ENCODE peak calls at places on chromosomes 12 and 14, in five cellular contexts. A is GM03348; J is kidney tubule cell; E is stimulated activated CD8-positive, alpha-beta memory T cell treated with anti-CD3 and anti-CD28 coated beads, Interleukin-7, amount 100 ng/mL, for 1 hour; T is KBM-7. O is an unnamed sample.

GRCh38 chr14:63852271-63852816 is 460 bp upstream of the SYNE2 start:
- DNase-seq in A (no peak), J (no peak), E (no peak), T (no peak), O (no peak)

GRCh38 chr12:52906049-52906645 is 1.3 kb upstream of the KRT8 start:
- DNase-seq in A (no peak), J (no peak), E (no peak), T (no peak), O (no peak)

GRCh38 chr14:51677276-51677675 is 25.6 kb downstream of the FRMD6 start:
- DNase-seq in A (no peak), J (peak), E (no peak), T (no peak), O (no peak)

GRCh38 chr14:105181542-105182295 is 607 bp upstream of the NUDT14 start:
- DNase-seq in A (no peak), J (no peak), E (no peak), T (no peak), O (no peak)

GRCh38 chr14:90607141-90607540 is 209.1 kb downstream of the TTC7B start:
- DNase-seq in A (no peak), J (no peak), E (no peak), T (no peak), O (no peak)

GRCh38 chr14:58501214-58501816 is 73.8 kb downstream of the KIAA0586 start:
- DNase-seq in A (peak), J (peak), E (no peak), T (peak), O (peak)

GRCh38 chr12:90905691-90906370 is 49.1 kb downstream of the CCER1 start:
- DNase-seq in A (no peak), J (peak), E (no peak), T (no peak), O (no peak)

GRCh38 chr12:41277019-41277770 is 89.1 kb downstream of the PDZRN4 start:
- DNase-seq in A (peak), J (peak), E (no peak), T (peak), O (peak)

GRCh38 chr14:93997933-93998870 is 1.1 kb downstream of the CCDC197 start:
- DNase-seq in A (no peak), J (no peak), E (no peak), T (no peak), O (no peak)

GRCh38 chr14:52048641-52049204 is 20.1 kb downstream of the NID2 start:
- DNase-seq in A (no peak), J (no peak), E (no peak), T (no peak), O (no peak)

GRCh38 chr12:93624595-93625294 is 52.3 kb downstream of the SOCS2 start:
- DNase-seq in A (peak), J (peak), E (no peak), T (no peak), O (no peak)

GRCh38 chr14:35155962-35156361 is 33.6 kb downstream of the PRORP start:
- DNase-seq in A (peak), J (peak), E (no peak), T (no peak), O (no peak)

GRCh38 chr12:43891856-43892574 is 56.1 kb downstream of the TMEM117 start:
- DNase-seq in A (no peak), J (peak), E (no peak), T (no peak), O (no peak)

GRCh38 chr12:84842406-84843013 is 70.1 kb downstream of the SLC6A15 start:
- DNase-seq in A (peak), J (peak), E (no peak), T (peak), O (peak)

GRCh38 chr14:68106456-68106855 is 286.9 kb downstream of the RAD51B start:
- DNase-seq in A (no peak), J (no peak), E (no peak), T (no peak), O (no peak)

GRCh38 chr14:93103392-93104080 is 12.2 kb downstream of the ITPK1 start:
- DNase-seq in A (no peak), J (peak), E (peak), T (no peak), O (peak)

GRCh38 chr12:48883305-48884171 is 17.9 kb upstream of the RND1 start:
- DNase-seq in A (no peak), J (no peak), E (no peak), T (no peak), O (no peak)